ENCODE peak calls at places on chromosomes 13 and 19, in seven cellular contexts. V is thoracic aorta; Q is psoas muscle; D is esophagus muscularis mucosa; L is ovary; U is CD8-positive, alpha-beta memory T cell; J is suprapubic skin. C is an unnamed sample. For H3K36me3, the result is how much of the 10 kb centered on the place peaks cover.

GRCh38 chr19:1468274-1469199 is 10.5 kb downstream of the C19orf25 start:
- DNase-seq in V (no peak), Q (peak), D (no peak), L (no peak), U (no peak), J (no peak), C (no peak)

GRCh38 chr13:40187324-40187795 is 479.1 kb downstream of the FOXO1 start:
- DNase-seq in V (no peak), Q (no peak), D (no peak), L (no peak), U (peak), J (no peak), C (no peak)

GRCh38 chr19:2923510-2923909 is 21.3 kb downstream of the ZNF77 start:
- DNase-seq in V (no peak), Q (no peak), D (no peak), L (no peak), U (no peak), J (no peak), C (no peak)

GRCh38 chr19:4130635-4131438 is 6.9 kb upstream of the MAP2K2 start:
- DNase-seq in V (no peak), Q (no peak), D (no peak), L (no peak), U (no peak), J (no peak), C (peak)

GRCh38 chr19:4191044-4191443 is 8.6 kb downstream of the ANKRD24 start:
- DNase-seq in V (no peak), Q (no peak), D (no peak), L (no peak), U (no peak), J (no peak), C (no peak)

GRCh38 chr13:110519046-110519445 is 42.5 kb downstream of the RAB20 start:
- DNase-seq in V (no peak), Q (no peak), D (no peak), L (no peak), U (no peak), J (no peak), C (no peak)

GRCh38 chr13:106612688-106613087 is 44.8 kb upstream of the ARGLU1 start:
- DNase-seq in V (no peak), Q (peak), D (no peak), L (peak), U (no peak), J (peak), C (no peak)

GRCh38 chr13:73200432-73200831 is 141.6 kb downstream of the KLF5 start:
- DNase-seq in V (no peak), Q (no peak), D (no peak), L (no peak), U (no peak), J (no peak), C (no peak)

GRCh38 chr19:39112338-39112890 is 13.2 kb upstream of the PAK4 start:
- DNase-seq in V (no peak), Q (peak), D (no peak), L (no peak), U (no peak), J (no peak), C (no peak)

GRCh38 chr19:14775855-14776254 is 2.5 kb downstream of the ADGRE2 start:
- DNase-seq in V (no peak), Q (no peak), D (no peak), L (no peak), U (no peak), J (no peak), C (no peak)

GRCh38 chr13:31038834-31039552 is 106.5 kb downstream of the TEX26 start:
- DNase-seq in V (no peak), Q (no peak), D (no peak), L (no peak), U (no peak), J (no peak), C (no peak)

GRCh38 chr13:88617176-88617575 is 946.0 kb downstream of the SLITRK5 start:
- DNase-seq in V (no peak), Q (no peak), D (no peak), L (no peak), U (no peak), J (no peak), C (no peak)

GRCh38 chr19:29685326-29685725 is 20.1 kb downstream of the PLEKHF1 start:
- DNase-seq in V (no peak), Q (no peak), D (no peak), L (no peak), U (no peak), J (no peak), C (no peak)

GRCh38 chr19:17951151-17952040 is 15.5 kb upstream of the KCNN1 start:
- DNase-seq in V (no peak), Q (no peak), D (no peak), L (no peak), U (no peak), J (no peak), C (no peak)

GRCh38 chr19:40799558-40800338 is 757 bp downstream of the EGLN2 start:
- DNase-seq in V (no peak), Q (peak), D (no peak), L (peak), U (peak), J (peak), C (peak)

GRCh38 chr19:58386166-58386575 is 898 bp upstream of the RPS5 start:
- DNase-seq in V (no peak), Q (no peak), D (no peak), L (no peak), U (no peak), J (no peak), C (no peak)

GRCh38 chr13:83248751-83249150 is 633.5 kb downstream of the SLITRK1 start:
- DNase-seq in V (no peak), Q (no peak), D (no peak), L (no peak), U (no peak), J (no peak), C (no peak)

GRCh38 chr19:47203254-47203653 is 27.7 kb downstream of the BBC3 start:
- DNase-seq in V (no peak), Q (no peak), D (no peak), L (no peak), U (no peak), J (no peak), C (no peak)
- H3K36me3 ChIP-seq in V (under half), Q (under half), D (half or more), L (under half), U (under half), J (half or more), C (half or more)

GRCh38 chr19:21022996-21023395 is 2.5 kb downstream of the ZNF430 start:
- DNase-seq in V (no peak), Q (no peak), D (no peak), L (no peak), U (no peak), J (no peak), C (no peak)

GRCh38 chr19:21023901-21024300 is 3.4 kb downstream of the ZNF430 start:
- DNase-seq in V (no peak), Q (no peak), D (no peak), L (no peak), U (no peak), J (no peak), C (no peak)

DNA sequence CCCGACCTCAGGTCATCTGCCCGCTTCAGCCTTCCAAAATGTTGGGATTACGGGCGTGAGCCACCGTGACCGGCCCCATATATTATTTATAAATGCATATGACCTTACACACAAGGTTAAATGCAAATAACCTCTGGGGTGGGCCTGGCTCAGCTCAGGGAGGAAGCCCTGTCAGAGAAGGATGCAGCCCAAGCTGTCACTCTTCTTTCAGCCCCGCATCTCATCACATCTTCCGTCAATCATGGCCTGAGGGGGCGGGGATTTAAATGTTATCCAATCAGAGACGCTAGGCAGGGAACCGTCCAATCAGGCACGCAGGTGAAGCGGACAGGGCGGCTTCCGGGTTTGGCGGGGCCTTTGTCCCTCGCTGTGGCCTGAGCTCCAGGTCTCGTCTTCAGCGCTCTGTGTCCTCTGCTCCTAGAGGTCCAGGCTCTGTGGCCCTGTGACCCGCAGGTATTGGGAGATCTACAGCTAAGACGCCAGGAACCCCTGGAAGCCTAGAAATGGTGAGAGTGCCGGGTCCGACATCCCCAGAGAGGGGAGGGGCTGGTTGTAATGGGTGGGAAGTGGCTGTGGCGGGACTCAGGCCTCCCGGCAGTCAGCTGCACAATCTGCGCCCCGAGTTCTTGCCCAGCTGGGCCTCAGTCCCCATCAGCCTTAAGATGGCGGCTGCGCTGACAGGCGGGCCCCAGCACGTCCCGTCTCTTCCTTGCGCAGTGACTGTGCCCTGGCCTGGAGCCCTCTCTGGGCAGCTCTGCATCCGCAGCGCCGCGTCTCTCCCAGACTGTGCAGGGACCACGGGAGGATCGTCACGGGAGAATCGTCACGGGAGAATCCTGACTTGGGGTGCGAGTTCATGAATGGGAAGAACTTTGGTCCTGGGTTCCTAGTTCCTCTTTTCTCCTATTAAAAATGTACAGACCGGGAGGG is at the start of gene ZNF430:
- DNase-seq in V (peak), Q (peak), D (peak), L (peak), U (peak), J (peak), C (no peak)
- H3K36me3 ChIP-seq in V (under half), Q (under half), D (under half), L (under half), U (under half), J (under half), C (under half)

DNA sequence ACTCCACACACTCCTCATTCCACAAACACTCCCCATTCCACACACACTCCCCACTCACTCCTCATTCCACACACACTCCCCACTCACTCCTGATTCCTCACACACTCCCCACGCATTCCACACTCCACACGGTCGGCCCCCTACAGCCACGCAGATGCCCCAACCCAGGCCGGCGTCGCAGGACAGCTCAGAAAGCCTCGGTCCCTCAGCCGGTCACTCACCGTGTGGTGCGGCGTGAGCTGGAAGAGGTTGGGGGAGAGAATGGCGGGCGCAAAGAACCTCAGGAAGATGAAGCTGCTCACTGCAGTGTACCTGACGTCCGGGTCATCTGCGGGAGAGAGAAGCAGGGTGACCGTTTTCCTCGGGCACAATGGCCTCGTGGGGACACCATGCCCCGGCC is 39.0 kb upstream of the C13orf46 start:
- DNase-seq in V (no peak), Q (peak), D (no peak), L (no peak), U (no peak), J (no peak), C (no peak)
- H3K36me3 ChIP-seq in V (half or more), Q (under half), D (half or more), L (under half), U (half or more), J (under half), C (under half)

DNA sequence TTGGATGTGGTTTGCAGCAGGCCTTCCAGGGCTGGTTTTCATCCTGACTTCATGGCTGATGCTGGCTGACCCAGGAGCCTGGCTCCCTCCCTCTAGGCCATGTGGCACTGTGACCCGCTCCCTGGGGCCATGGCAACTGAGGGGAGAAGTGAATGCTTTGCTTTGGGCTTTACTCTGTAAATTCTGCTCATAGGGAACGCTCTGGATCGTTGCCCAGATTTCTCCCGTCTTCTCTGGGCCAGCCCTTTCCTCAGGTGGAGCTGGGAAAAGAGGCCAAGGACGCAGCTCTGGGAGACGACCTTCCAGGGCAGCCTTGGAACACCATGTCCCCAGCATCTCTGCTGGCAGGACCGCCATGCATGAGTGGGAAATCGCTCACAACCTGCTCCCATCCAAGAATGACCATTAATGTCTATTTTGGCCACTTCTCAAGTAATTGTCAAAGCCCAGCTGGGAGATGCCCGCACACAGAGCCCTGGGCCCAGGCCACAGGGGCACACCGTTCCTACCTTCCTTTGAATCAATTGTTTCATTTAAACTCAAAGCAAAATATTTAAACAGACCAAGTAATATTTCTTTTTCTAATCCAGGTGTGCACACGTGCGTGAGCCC is 321.8 kb downstream of the TEX29 start:
- DNase-seq in V (no peak), Q (no peak), D (no peak), L (no peak), U (no peak), J (no peak), C (no peak)
- H3K36me3 ChIP-seq in V (under half), Q (under half), D (under half), L (under half), U (under half), J (under half), C (under half)

DNA sequence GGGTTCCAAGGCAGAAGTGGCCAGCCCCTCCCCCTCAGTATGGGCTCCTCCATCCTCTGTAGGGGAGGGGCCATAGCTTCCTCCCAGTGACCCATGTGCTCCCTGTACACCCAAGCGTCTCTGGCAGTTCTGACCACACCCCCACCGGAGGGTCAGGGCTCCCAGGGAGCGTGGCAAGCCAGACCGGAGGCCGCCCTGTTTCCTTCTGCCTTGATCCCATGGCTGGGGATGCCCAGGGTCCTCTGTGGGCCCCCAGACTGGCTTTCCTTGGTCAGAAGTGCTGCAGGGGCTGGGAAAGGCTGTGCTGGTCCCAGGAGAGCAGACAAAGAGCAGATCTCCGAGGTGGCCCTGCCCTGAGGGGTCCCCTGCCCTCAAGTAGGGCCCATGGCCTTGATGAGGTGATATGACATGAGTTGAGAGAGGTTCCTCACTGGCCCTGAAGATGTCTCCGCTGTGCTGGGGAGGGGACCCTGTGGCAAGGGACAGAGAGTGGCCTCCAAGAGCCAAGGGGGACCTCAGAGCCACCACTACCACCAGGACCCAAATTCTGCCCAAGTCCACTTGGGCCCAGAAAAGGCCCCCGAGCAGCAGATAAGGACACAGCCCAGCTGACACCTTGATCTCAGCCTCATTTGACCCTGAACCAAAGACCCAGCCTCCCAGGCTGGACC is 7.8 kb upstream of the F2RL3 start:
- DNase-seq in V (no peak), Q (no peak), D (no peak), L (no peak), U (no peak), J (no peak), C (no peak)
- H3K36me3 ChIP-seq in V (under half), Q (under half), D (under half), L (under half), U (under half), J (under half), C (under half)

C was measured in HAP-1.